ENCODE peak calls at places on chromosomes 1 and 21, in eight cellular contexts. W is fibroblast of lung; E is AG09319; D is fibroblast of the aortic adventitia; Z is hippocampal formation; V is MV-4-11; K is stimulated activated CD4-positive, alpha-beta T cell treated with anti-CD3 and anti-CD28 coated beads, Interleukin-4, amount 100 ng/mL, for 1 hour; R is mammary epithelial cell. O is an unnamed sample.

GRCh38 chr21:18499761-18500376 is 96.3 kb upstream of the TMPRSS15 start:
- DNase-seq in V (peak; percentile 49), W (peak; percentile 40), K (peak; percentile 7), Z (no peak), E (no peak), D (peak; percentile 52), R (no peak), O (peak; percentile 29)

GRCh38 chr1:246083416-246083815 is 423.7 kb downstream of the SMYD3 start:
- DNase-seq in K (no peak), E (no peak), W (no peak), Z (no peak), V (no peak), D (no peak), R (no peak), O (no peak)

GRCh38 chr21:26849428-26850115 is 4.4 kb upstream of the ADAMTS1 start:
- DNase-seq in R (peak; percentile 37), W (peak; percentile 52), D (peak; percentile 89), E (no peak), K (no peak), V (peak; percentile 39), Z (peak; percentile 74), O (no peak)

GRCh38 chr1:924619-925323 is 1.0 kb downstream of the SAMD11 start:
- DNase-seq in D (peak; percentile 33), Z (no peak), K (no peak), W (peak; percentile 64), R (peak; percentile 40), E (no peak), V (no peak), O (no peak)

GRCh38 chr1:148318123-148318899 is 164.8 kb downstream of the PPIAL4G start:
- DNase-seq in E (no peak), V (peak; percentile 96), D (no peak), W (peak; percentile 40), Z (no peak), K (peak; percentile 32), R (no peak), O (peak; percentile 86)

GRCh38 chr1:63969461-63969893 is 195.7 kb downstream of the ROR1 start:
- DNase-seq in R (peak; percentile 84), E (no peak), Z (no peak), K (no peak), W (peak; percentile 61), V (no peak), D (no peak), O (no peak)

GRCh38 chr1:3852711-3853498 is 4.1 kb downstream of the CEP104 start:
- DNase-seq in R (no peak), D (no peak), W (no peak), Z (no peak), V (no peak), K (no peak), E (no peak), O (no peak)

GRCh38 chr1:89724369-89725015 is 91.6 kb downstream of the LRRC8C start:
- DNase-seq in Z (no peak), R (peak; percentile 87), D (peak; percentile 70), W (peak; percentile 62), E (no peak), V (peak; percentile 95), K (peak; percentile 62), O (peak; percentile 84)

GRCh38 chr1:164611754-164612642 is 53.0 kb downstream of the PBX1 start:
- DNase-seq in E (peak; percentile 34), D (peak; percentile 84), K (no peak), V (peak; percentile 43), W (peak; percentile 95), R (peak; percentile 92), Z (no peak), O (no peak)

GRCh38 chr1:168419746-168420145 is 124.1 kb downstream of the XCL2 start:
- DNase-seq in V (no peak), D (peak; percentile 64), E (no peak), Z (no peak), R (peak; percentile 15), W (peak; percentile 57), K (no peak), O (no peak)

GRCh38 chr21:32812035-32812434 is 40.5 kb upstream of the PAXBP1 start:
- DNase-seq in Z (no peak), D (peak; percentile 12), W (peak; percentile 45), E (no peak), K (no peak), R (no peak), V (peak; percentile 35), O (no peak)

GRCh38 chr1:71770121-71770520 is 512.2 kb downstream of the NEGR1 start:
- DNase-seq in Z (no peak), D (peak; percentile 48), K (no peak), V (no peak), W (peak; percentile 93), E (no peak), R (no peak), O (no peak)

GRCh38 chr1:65020774-65021173 is 54.4 kb upstream of the JAK1 start:
- DNase-seq in D (no peak), V (no peak), Z (no peak), K (no peak), R (no peak), W (no peak), E (no peak), O (no peak)

GRCh38 chr1:239858058-239858457 is 233.6 kb upstream of the FMN2 start:
- DNase-seq in E (no peak), R (peak; percentile 3), W (peak; percentile 70), D (no peak), Z (no peak), K (no peak), V (peak; percentile 54), O (no peak)

GRCh38 chr1:229156819-229157218 is 114.1 kb upstream of the RAB4A start:
- DNase-seq in K (no peak), Z (no peak), V (peak; percentile 21), E (no peak), W (no peak), D (peak; percentile 25), R (no peak), O (no peak)

GRCh38 chr1:20410555-20410954 is 75.5 kb downstream of the CAMK2N1 start:
- DNase-seq in D (peak; percentile 19), Z (no peak), V (no peak), R (no peak), W (no peak), K (no peak), E (no peak), O (no peak)

GRCh38 chr1:9183898-9184297 is 50.7 kb upstream of the H6PD start:
- DNase-seq in D (no peak), R (no peak), K (no peak), V (no peak), E (no peak), Z (no peak), W (no peak), O (no peak)

GRCh38 chr1:4627353-4627752 is 27.1 kb upstream of the AJAP1 start:
- DNase-seq in W (no peak), K (no peak), V (no peak), Z (no peak), D (no peak), R (no peak), E (no peak), O (no peak)

GRCh38 chr1:156726549-156727226 is 1.6 kb upstream of the METTL25B start:
- DNase-seq in V (peak; percentile 71), W (peak; percentile 53), Z (peak; percentile 13), R (peak; percentile 64), E (no peak), D (peak; percentile 78), K (peak; percentile 32), O (peak; percentile 71)

GRCh38 chr1:158527190-158527815 is 26.9 kb downstream of the OR6Y1 start:
- DNase-seq in R (peak; percentile 2), V (no peak), E (no peak), K (no peak), D (peak; percentile 35), W (peak; percentile 17), Z (peak; percentile 27), O (no peak)

GRCh38 chr1:247297263-247298123 is 34.2 kb downstream of the ZNF496 start:
- DNase-seq in Z (no peak), W (no peak), V (no peak), R (no peak), E (no peak), D (no peak), K (no peak), O (no peak)

GRCh38 chr1:204398197-204399125 is 13.2 kb downstream of the PPP1R15B start:
- DNase-seq in D (peak; percentile 60), E (no peak), W (peak; percentile 57), K (no peak), Z (peak; percentile 58), V (peak; percentile 57), R (peak; percentile 75), O (peak; percentile 63)